ENCODE peak calls at places on chromosomes 2 and 18, in five cellular contexts. I, A, H, D and P are unnamed samples.

GRCh38 chr2:58879834-58880233 is 638.7 kb upstream of the FANCL start:
- DNase-seq in I (no peak), A (no peak), H (no peak), D (no peak), P (no peak)

GRCh38 chr18:55489034-55489741 is 98.8 kb downstream of the TCF4 start:
- DNase-seq in I (no peak), A (no peak), H (no peak), D (no peak), P (no peak)

GRCh38 chr2:33704352-33704751 is 105.3 kb upstream of the FAM98A start:
- DNase-seq in I (no peak), A (no peak), H (no peak), D (no peak), P (no peak)

GRCh38 chr2:168312036-168312822 is 64.8 kb upstream of the STK39 start:
- DNase-seq in I (no peak), A (no peak), H (no peak), D (no peak), P (no peak)

GRCh38 chr2:188512456-188512855 is 220.8 kb downstream of the GULP1 start:
- DNase-seq in I (peak), A (no peak), H (no peak), D (no peak), P (no peak)

GRCh38 chr2:239930378-239930777 is 94.8 kb downstream of the NDUFA10 start:
- DNase-seq in I (no peak), A (peak), H (no peak), D (no peak), P (peak)

GRCh38 chr2:47189635-47190034 is 34.5 kb upstream of the STPG4 start:
- DNase-seq in I (no peak), A (no peak), H (no peak), D (no peak), P (no peak)

GRCh38 chr18:77297919-77298571 is 48.4 kb downstream of the GALR1 start:
- DNase-seq in I (no peak), A (no peak), H (no peak), D (no peak), P (no peak)

GRCh38 chr18:62329676-62330454 is 4.8 kb downstream of the TNFRSF11A start:
- DNase-seq in I (no peak), A (peak), H (peak), D (no peak), P (no peak)

GRCh38 chr2:5803547-5803946 is 111.4 kb downstream of the SOX11 start:
- DNase-seq in I (no peak), A (no peak), H (no peak), D (no peak), P (no peak)

GRCh38 chr2:85707304-85707703 is 13.1 kb downstream of the GNLY start:
- DNase-seq in I (peak), A (peak), H (no peak), D (peak), P (peak)

GRCh38 chr18:43596106-43596712 is 318.9 kb upstream of the SYT4 start:
- DNase-seq in I (peak), A (no peak), H (no peak), D (no peak), P (no peak)

GRCh38 chr2:9317559-9317958 is 105.8 kb downstream of the ITGB1BP1 start:
- DNase-seq in I (no peak), A (no peak), H (no peak), D (no peak), P (no peak)

GRCh38 chr2:86072271-86072858 is 33.3 kb downstream of the POLR1A start:
- DNase-seq in I (no peak), A (peak), H (no peak), D (peak), P (no peak)

GRCh38 chr2:230885467-230886130 is 20.9 kb downstream of the ITM2C start:
- DNase-seq in I (peak), A (no peak), H (no peak), D (peak), P (no peak)

GRCh38 chr2:224517963-224518362 is 67.2 kb downstream of the CUL3 start:
- DNase-seq in I (no peak), A (no peak), H (no peak), D (no peak), P (no peak)

GRCh38 chr2:19812166-19812565 is 89.6 kb downstream of the TTC32 start:
- DNase-seq in I (no peak), A (no peak), H (no peak), D (no peak), P (peak)

GRCh38 chr2:135997380-135997779 is 12.0 kb upstream of the DARS1 start:
- DNase-seq in I (no peak), A (no peak), H (no peak), D (peak), P (no peak)

GRCh38 chr18:8948471-8949149 is 153.9 kb upstream of the NDUFV2 start:
- DNase-seq in I (peak), A (no peak), H (no peak), D (no peak), P (no peak)

GRCh38 chr2:223598994-223599645 is 3.0 kb downstream of the SCG2 start:
- DNase-seq in I (no peak), A (no peak), H (no peak), D (no peak), P (no peak)

GRCh38 chr18:6521804-6522418 is 107.2 kb upstream of the L3MBTL4 start:
- DNase-seq in I (peak), A (peak), H (no peak), D (peak), P (no peak)

GRCh38 chr18:28086530-28087172 is 90.3 kb downstream of the CDH2 start:
- DNase-seq in I (no peak), A (no peak), H (no peak), D (no peak), P (no peak)

GRCh38 chr18:31273812-31274527 is 44.0 kb upstream of the DSG1 start:
- DNase-seq in I (no peak), A (no peak), H (no peak), D (no peak), P (no peak)

GRCh38 chr2:239169311-239170048 is 231.3 kb downstream of the HDAC4 start:
- DNase-seq in I (no peak), A (no peak), H (no peak), D (no peak), P (peak)

GRCh38 chr18:76476665-76477561 is 18.1 kb downstream of the ZNF516 start:
- DNase-seq in I (peak), A (no peak), H (no peak), D (peak), P (no peak)

GRCh38 chr2:33788044-33788443 is 188.9 kb upstream of the FAM98A start:
- DNase-seq in I (no peak), A (no peak), H (no peak), D (no peak), P (no peak)

GRCh38 chr2:177758591-177759371 is 313.8 kb downstream of the PDE11A start:
- DNase-seq in I (peak), A (no peak), H (peak), D (no peak), P (no peak)

GRCh38 chr2:146927080-146927714 is 917.6 kb upstream of the ACVR2A start:
- DNase-seq in I (no peak), A (peak), H (no peak), D (no peak), P (peak)

GRCh38 chr2:162712598-162712997 is 126.0 kb downstream of the KCNH7 start:
- DNase-seq in I (no peak), A (no peak), H (no peak), D (no peak), P (no peak)

GRCh38 chr2:147789287-147789686 is 55.5 kb upstream of the ACVR2A start:
- DNase-seq in I (no peak), A (no peak), H (no peak), D (no peak), P (no peak)

GRCh38 chr2:2328847-2329246 is 2.2 kb downstream of the MYT1L start:
- DNase-seq in I (peak), A (no peak), H (no peak), D (peak), P (no peak)

GRCh38 chr2:119283873-119284331 is 60.3 kb downstream of the STEAP3 start:
- DNase-seq in I (no peak), A (peak), H (no peak), D (no peak), P (peak)

GRCh38 chr2:199977984-199978415 is 22.6 kb downstream of the MAIP1 start:
- DNase-seq in I (no peak), A (no peak), H (no peak), D (no peak), P (no peak)

GRCh38 chr2:33083671-33084387 is 137.1 kb downstream of the LTBP1 start:
- DNase-seq in I (no peak), A (no peak), H (no peak), D (peak), P (no peak)

GRCh38 chr2:120346667-120347358 is 877 bp downstream of the INHBB start:
- DNase-seq in I (no peak), A (no peak), H (no peak), D (peak), P (no peak)

GRCh38 chr2:46032161-46032813 is 264.9 kb upstream of the EPAS1 start:
- DNase-seq in I (no peak), A (no peak), H (no peak), D (no peak), P (no peak)

GRCh38 chr2:170235860-170236638 is 58.1 kb downstream of the MYO3B start:
- DNase-seq in I (peak), A (no peak), H (no peak), D (peak), P (no peak)

GRCh38 chr2:190994148-190994547 is 19.8 kb downstream of the STAT1 start:
- DNase-seq in I (no peak), A (no peak), H (no peak), D (no peak), P (no peak)

GRCh38 chr2:190996338-190996946 is 17.5 kb downstream of the STAT1 start:
- DNase-seq in I (peak), A (no peak), H (no peak), D (peak), P (no peak)

GRCh38 chr2:190997516-190998113 is 16.4 kb downstream of the STAT1 start:
- DNase-seq in I (no peak), A (no peak), H (no peak), D (no peak), P (no peak)

GRCh38 chr2:190999058-190999457 is 14.9 kb downstream of the STAT1 start:
- DNase-seq in I (no peak), A (no peak), H (no peak), D (no peak), P (no peak)

GRCh38 chr2:190996947-190997346 is 17.0 kb downstream of the STAT1 start:
- DNase-seq in I (no peak), A (no peak), H (no peak), D (peak), P (no peak)
- TF ChIP-seq POLR2AphosphoS5 in I (no peak), A (no peak), H (no peak), D (no peak), P (no peak)

DNA sequence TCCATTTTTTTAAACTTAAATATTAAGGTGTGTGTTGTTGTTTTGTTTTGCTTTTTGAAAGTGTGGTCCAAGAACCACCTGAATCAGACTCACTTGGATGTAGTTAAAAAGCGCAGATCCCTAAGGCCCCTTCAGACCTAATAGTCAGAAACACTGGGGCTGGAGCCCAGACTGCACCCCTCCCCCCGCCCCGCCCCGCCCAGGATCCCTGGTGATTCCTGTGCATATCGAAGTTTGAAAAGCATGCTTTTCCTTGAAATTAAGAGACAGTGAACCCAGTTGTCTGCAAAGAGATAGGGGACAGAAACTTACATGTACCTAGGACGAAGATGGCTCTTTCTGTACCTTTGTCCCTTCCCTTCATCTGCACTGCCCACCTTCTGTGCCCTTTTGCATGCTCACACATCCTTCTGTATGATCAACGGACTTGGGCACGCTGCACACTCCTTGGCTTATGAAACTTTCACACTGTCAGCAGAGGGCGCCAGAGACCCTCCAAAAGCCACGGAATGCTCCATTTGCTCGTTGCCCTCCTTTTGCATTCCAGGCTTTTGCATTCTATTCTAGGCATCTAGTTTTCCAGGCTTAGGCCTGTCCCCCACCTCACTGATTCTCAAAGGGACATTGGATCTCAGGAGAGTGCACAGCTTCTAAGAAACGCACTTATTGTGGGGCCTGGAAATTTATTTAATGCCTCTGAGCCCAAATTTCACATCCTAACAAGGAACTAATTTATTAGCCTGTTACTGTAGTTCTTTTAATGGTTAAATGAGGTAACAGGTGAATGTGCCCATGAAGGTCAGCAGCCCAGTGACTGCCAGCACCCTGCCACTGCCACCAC is 32.8 kb upstream of the SLC14A1 start:
- DNase-seq in I (peak), A (peak), H (no peak), D (peak), P (peak)
- TF ChIP-seq POLR2AphosphoS5 in I (no peak), A (no peak), H (no peak), D (peak), P (no peak)

GRCh38 chr2:225756198-225756597 is 356.7 kb downstream of the NYAP2 start:
- DNase-seq in I (no peak), A (no peak), H (no peak), D (no peak), P (no peak)
- TF ChIP-seq POLR2AphosphoS5 in I (no peak), A (no peak), H (no peak), D (no peak), P (no peak)

GRCh38 chr18:45734505-45734904 is 10.5 kb downstream of the SLC14A1 start:
- DNase-seq in I (no peak), A (no peak), H (no peak), D (no peak), P (no peak)

GRCh38 chr18:45731706-45732105 is 7.7 kb downstream of the SLC14A1 start:
- DNase-seq in I (no peak), A (no peak), H (no peak), D (no peak), P (no peak)

GRCh38 chr18:45738660-45739059 is 14.7 kb downstream of the SLC14A1 start:
- DNase-seq in I (no peak), A (no peak), H (no peak), D (no peak), P (no peak)

GRCh38 chr18:45733535-45733934 is 9.6 kb downstream of the SLC14A1 start:
- DNase-seq in I (no peak), A (no peak), H (no peak), D (no peak), P (no peak)

GRCh38 chr18:45734944-45735343 is 11.0 kb downstream of the SLC14A1 start:
- DNase-seq in I (no peak), A (no peak), H (no peak), D (no peak), P (no peak)
- TF ChIP-seq POLR2AphosphoS5 in I (no peak), A (no peak), H (no peak), D (no peak), P (no peak)

DNA sequence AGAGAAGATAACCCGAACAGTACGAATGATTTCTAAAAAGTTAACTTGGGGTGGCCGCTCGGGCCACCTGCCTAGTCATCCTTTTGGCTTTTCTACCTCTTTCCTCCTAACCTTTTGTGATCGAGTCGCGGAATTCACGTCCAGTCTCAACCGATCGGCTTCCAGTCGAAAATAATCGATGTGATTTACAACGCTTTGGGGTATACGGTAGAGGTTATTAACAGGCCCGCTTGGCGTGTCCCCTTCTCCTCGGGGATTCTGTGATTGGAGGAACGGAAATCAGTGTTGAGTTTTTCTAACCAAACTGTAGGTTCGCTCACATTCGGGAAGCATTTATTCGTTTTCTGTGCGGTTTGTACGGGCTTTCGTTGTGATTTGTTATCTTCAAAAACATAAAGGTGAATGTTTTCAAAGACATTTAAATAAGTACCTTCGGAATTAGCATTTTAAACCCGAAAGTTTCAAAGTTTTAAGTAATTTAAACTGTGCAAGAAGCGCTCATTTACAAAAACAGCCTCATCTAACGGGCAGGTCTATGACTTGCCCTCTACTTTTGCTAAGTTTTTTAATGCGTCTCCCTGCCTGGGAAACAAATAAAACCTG is 588 bp upstream of the FOXI3 start:
- DNase-seq in I (no peak), A (no peak), H (no peak), D (no peak), P (no peak)
- TF ChIP-seq POLR2AphosphoS5 in I (no peak), A (no peak), H (no peak), D (no peak), P (peak)

GRCh38 chr18:48068916-48069445 is 138.5 kb upstream of the SMAD2 start:
- DNase-seq in I (no peak), A (no peak), H (peak), D (no peak), P (no peak)

GRCh38 chr18:48074929-48075706 is 144.7 kb upstream of the SMAD2 start:
- DNase-seq in I (no peak), A (no peak), H (no peak), D (no peak), P (no peak)

GRCh38 chr18:48075707-48076093 is 145.2 kb upstream of the SMAD2 start:
- DNase-seq in I (no peak), A (no peak), H (no peak), D (no peak), P (no peak)

GRCh38 chr18:48073231-48073930 is 142.9 kb upstream of the SMAD2 start:
- DNase-seq in I (no peak), A (no peak), H (peak), D (no peak), P (no peak)

DNA sequence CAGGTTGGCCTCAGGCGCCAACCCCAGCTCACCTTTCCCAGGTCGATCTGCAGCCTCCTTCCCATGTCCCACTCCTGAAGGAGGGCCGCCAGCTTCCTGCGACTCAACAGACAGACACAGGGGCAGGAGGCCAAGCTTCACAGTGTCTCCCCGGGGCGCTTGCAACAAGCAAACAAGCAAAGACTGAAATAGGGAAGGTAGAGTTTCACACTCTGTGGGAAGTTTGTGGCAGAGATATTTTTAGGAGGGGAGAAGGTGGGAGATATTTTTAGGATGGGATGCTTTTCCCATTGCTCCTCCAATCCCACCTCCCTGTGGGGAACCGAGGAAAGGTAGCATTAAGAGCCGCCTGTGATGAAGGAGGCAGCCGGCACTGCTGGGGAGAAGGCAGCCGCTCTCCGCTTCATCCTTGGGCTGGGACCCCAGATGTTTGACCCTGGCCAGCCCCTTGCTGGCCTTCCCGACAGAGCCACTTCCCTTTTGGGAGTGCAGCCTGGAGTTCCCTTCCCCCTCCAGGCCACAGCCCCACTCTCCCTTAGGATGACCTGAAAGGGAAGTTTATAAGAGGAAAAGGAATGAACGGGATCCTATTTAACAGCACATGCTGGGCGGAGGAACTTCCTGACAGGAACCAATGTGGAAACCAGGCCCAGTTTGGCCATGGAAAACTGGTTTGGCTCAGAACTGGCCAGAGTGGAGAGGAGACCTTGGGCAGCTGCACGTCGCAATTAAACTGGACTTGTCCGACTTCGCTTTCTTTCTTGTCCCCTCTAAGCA is 142.2 kb upstream of the SMAD2 start:
- DNase-seq in I (no peak), A (no peak), H (no peak), D (no peak), P (no peak)
- TF ChIP-seq POLR2AphosphoS5 in I (no peak), A (no peak), H (no peak), D (no peak), P (no peak)

GRCh38 chr18:74856967-74857366 is 259.3 kb downstream of the ZNF407 start:
- DNase-seq in I (no peak), A (no peak), H (no peak), D (no peak), P (no peak)

GRCh38 chr18:74866577-74866976 is 268.9 kb downstream of the ZNF407 start:
- DNase-seq in I (no peak), A (no peak), H (no peak), D (no peak), P (no peak)

GRCh38 chr18:74857901-74858300 is 260.2 kb downstream of the ZNF407 start:
- DNase-seq in I (no peak), A (no peak), H (no peak), D (no peak), P (no peak)

GRCh38 chr18:74862094-74862493 is 264.4 kb downstream of the ZNF407 start:
- DNase-seq in I (no peak), A (no peak), H (no peak), D (no peak), P (peak)

DNA sequence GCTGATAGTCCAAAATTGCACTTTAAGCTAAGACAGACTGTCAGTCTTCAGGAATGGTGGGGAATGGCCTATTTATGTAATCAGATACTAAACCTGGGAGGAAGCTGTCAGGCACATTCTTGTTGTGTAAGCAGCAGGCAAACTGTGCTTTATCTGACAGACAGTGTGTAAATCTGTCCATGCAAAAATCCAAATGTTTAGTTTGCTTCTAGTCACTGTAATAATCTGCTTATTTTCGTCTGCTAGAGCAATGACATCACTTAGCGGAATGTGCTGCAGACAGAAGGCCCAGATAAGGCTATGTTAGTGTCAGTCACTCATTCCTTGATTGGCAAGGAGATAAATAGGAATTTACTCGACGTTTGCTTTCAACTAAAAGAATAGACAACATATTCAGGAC is 263.5 kb downstream of the ZNF407 start:
- DNase-seq in I (peak), A (no peak), H (no peak), D (no peak), P (no peak)
- TF ChIP-seq POLR2AphosphoS5 in I (no peak), A (no peak), H (no peak), D (no peak), P (no peak)

GRCh38 chr2:197270601-197271000 is 40.0 kb downstream of the ANKRD44 start:
- DNase-seq in I (no peak), A (no peak), H (no peak), D (no peak), P (no peak)
- TF ChIP-seq POLR2AphosphoS5 in I (no peak), A (no peak), H (no peak), D (no peak), P (no peak)